ENCODE peak calls at places on chromosome X, in four cellular contexts. Z, F, B and M are unnamed samples.

GRCh38 chrX:119008122-119008744 is 33.8 kb downstream of the LONRF3 start:
- DNase-seq in Z (peak), F (peak), B (no peak), M (no peak)

GRCh38 chrX:115021121-115021520 is 3.7 kb upstream of the IL13RA2 start:
- DNase-seq in Z (peak), F (no peak), B (no peak), M (no peak)

GRCh38 chrX:95325185-95325584 is 1359.5 kb upstream of the DIAPH2 start:
- DNase-seq in Z (no peak), F (no peak), B (no peak), M (no peak)

GRCh38 chrX:112818114-112819012 is 22.3 kb downstream of the AMOT start:
- DNase-seq in Z (no peak), F (no peak), B (no peak), M (no peak)

GRCh38 chrX:102659790-102660757 is 8.8 kb downstream of the GPRASP1 start:
- DNase-seq in Z (peak), F (peak), B (no peak), M (peak)

GRCh38 chrX:2351999-2352995 is 148.5 kb downstream of the DHRSX start:
- DNase-seq in Z (peak), F (peak), B (no peak), M (no peak)

GRCh38 chrX:39204945-39205344 is 403.7 kb downstream of the MID1IP1 start:
- DNase-seq in Z (no peak), F (no peak), B (no peak), M (no peak)

GRCh38 chrX:125132274-125132673 is 187.4 kb upstream of the TEX13C start:
- DNase-seq in Z (peak), F (peak), B (no peak), M (no peak)

GRCh38 chrX:48631376-48632090 is 34.2 kb downstream of the WDR13 start:
- DNase-seq in Z (peak), F (peak), B (peak), M (peak)

GRCh38 chrX:13377537-13377936 is 57.7 kb upstream of the ATXN3L start:
- DNase-seq in Z (peak), F (no peak), B (no peak), M (no peak)

DNA sequence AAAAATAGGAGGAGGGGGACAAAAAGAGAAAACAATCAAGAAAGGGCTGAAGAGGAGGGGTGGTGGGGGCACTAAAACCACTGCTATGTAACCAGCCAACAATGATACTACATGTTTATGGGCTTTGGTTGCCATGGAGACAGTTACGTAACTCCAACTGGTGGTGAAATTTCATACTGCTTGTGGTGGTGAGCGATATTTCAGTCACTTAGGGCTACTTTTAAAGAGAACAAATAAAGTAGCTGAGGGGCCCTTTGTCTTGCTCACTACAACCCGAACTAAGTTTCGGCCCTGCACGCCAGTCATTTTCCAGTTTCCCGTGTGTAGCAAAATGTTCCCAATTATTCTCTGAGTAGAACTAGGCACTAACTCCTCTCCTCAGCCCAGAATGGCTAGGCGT is 275.2 kb upstream of the EDA2R start:
- DNase-seq in Z (no peak), F (no peak), B (no peak), M (no peak)
- TF ChIP-seq CHD1 in Z (no peak), F (no peak), B (no peak), M (no peak)

GRCh38 chrX:34880656-34881055 is 61.9 kb upstream of the FAM47B start:
- DNase-seq in Z (peak), F (no peak), B (no peak), M (no peak)
- TF ChIP-seq CHD1 in Z (no peak), F (no peak), B (no peak), M (no peak)

GRCh38 chrX:47585273-47585672 is 3.0 kb downstream of the TIMP1 start:
- DNase-seq in Z (no peak), F (no peak), B (no peak), M (no peak)

GRCh38 chrX:47584714-47585113 is 2.5 kb downstream of the TIMP1 start:
- DNase-seq in Z (no peak), F (no peak), B (no peak), M (no peak)

GRCh38 chrX:47583240-47583861 is 1.1 kb downstream of the TIMP1 start:
- DNase-seq in Z (no peak), F (no peak), B (no peak), M (no peak)

GRCh38 chrX:47579537-47579936 is 2.7 kb upstream of the TIMP1 start:
- DNase-seq in Z (peak), F (no peak), B (no peak), M (no peak)

GRCh38 chrX:47581731-47582647 is at the start of gene TIMP1:
- DNase-seq in Z (peak), F (peak), B (no peak), M (peak)
- TF ChIP-seq CHD1 in Z (no peak), F (no peak), B (no peak), M (no peak)

GRCh38 chrX:11791090-11791489 is 33.1 kb downstream of the MSL3 start:
- DNase-seq in Z (no peak), F (no peak), B (no peak), M (no peak)
- TF ChIP-seq CHD1 in Z (no peak), F (no peak), B (no peak), M (no peak)

DNA sequence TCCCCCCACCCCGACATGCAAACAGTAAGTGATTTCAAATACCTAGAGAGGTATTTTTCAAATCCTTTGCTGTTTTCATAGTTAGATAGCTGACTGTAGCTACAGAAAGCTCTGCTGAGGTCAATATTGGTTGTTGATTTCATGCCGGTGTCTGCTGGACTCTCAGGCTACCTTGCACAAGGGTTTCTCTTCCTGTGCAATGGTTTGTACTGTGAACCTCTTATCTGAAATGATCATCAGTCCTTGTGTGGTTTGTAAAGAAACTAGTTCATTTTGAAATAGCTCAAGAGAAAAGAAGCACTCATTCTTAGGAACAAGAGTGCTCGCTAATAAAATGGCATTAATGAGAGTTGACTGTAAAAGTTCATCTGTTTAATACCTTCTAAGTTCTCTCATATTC is 2.1 kb downstream of the MTM1 start:
- DNase-seq in Z (no peak), F (no peak), B (no peak), M (no peak)
- TF ChIP-seq CHD1 in Z (no peak), F (no peak), B (no peak), M (no peak)

DNA sequence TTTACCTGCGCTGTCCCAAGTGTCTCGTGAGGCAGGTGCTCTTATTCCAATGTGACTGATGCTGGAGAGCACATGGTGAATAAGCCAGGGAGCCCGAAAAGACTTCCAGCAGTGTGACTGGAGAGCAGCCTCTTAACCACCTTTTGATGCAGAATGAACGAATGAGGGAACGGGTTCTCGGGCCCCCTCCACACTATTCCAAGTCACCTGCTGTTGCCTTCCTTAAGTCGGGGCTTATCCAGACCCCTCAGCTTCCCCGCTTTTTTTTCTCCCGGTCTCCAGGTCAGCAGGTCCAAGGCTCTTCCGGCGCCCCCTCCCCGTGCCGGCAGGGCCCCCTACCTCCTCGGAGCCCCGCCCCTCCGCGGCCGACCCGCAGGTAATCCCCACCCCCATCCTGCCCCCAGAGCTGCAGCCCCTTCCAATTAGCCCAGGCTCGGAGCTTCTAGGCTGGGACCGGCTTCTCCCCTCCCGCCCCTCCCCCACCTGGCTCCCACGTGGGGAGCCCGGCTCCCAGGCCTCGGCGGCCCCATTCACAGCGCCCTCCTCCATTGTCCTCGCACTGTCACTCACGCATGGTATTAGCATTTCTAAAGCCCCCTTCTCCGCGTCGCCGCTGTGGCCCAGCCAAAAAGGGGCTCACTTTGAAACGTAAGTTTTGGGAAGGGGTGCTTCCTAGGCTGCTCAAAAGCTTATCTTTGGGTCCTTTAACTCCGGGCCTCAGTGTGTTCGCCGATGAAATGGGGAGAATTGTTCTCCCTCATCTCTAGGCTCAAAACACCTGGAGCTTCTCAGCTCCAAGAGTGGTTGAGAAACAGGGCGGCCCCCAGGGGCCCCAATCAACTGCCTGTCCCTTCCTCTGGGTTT is 56.2 kb upstream of the PJA1 start:
- DNase-seq in Z (no peak), F (no peak), B (no peak), M (no peak)
- TF ChIP-seq CHD1 in Z (no peak), F (no peak), B (no peak), M (no peak)

DNA sequence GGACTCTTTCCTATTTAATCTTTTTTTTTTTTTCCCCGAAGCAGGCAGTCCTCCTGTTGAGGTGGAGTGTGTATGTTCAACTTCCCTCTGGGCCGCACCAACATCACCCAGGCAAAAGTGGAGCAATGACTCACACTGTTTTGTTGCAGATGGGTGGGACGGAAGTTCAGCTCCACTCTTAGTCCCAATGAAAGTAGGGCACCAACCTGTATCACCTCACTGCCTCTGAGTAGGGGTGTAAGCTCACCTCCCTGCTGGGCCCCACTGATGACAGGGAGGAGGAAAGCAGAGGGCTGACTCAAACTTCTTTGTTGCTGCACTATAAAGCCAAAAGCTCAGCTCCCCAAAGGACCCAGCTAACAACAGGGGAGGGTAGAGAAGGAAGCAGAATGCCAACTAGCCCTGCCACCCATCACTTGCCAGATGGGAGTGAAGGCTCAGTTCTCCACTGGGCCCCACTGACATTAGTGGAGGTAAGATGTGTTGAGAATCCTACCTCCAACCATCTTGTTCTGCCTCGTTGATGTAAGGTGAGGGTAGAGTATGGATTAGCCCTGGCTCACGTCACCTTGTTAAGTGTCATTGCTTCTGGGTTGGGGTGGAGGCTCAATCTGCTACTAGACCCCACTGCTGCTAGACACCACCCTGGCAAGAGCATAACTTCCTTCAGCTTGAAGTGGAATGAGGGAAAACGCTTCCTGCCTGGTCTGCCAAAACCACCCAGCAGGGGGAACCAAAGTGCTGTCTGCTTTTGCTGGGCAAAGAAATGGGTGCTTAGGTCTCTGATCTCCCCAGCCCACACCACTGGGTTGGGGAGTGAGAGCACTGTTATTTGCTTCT is 14.1 kb downstream of the RPS6KA3 start:
- DNase-seq in Z (peak), F (peak), B (peak), M (no peak)
- TF ChIP-seq CHD1 in Z (no peak), F (no peak), B (no peak), M (no peak)

DNA sequence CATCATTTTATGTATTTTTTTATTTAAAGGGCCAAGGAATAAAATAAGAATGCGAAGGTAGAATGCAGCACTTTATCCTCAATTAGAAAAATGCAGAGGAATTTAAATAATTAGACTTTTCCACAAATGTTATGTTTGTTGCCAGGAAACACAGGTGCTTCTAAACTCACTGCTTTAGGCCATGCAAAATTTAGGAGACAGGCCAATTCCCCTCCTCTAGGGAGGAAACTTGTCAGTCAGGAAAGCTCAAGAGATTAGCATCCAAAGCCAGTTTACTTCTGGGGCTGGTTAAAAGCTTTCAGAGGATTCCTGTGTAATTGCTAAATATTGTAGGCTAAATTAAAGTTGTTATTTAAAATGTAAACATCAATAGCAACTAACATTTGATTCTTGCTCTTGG is 124.5 kb downstream of the DMD start:
- DNase-seq in Z (no peak), F (no peak), B (no peak), M (no peak)
- TF ChIP-seq CHD1 in Z (no peak), F (no peak), B (no peak), M (no peak)